ENCODE peak calls at places on chromosomes 5 and 9, in nine cellular contexts. R, Z, C, G, P, I, Q, Y and E are unnamed samples.

GRCh38 chr9:100277166-100277979 is 75.4 kb downstream of the TEX10 start:
- DNase-seq in R (no peak), Z (no peak), C (no peak), G (no peak), P (no peak), I (peak; percentile 55), Q (no peak), Y (peak; percentile 61), E (no peak)

GRCh38 chr9:120791161-120791560 is 2.1 kb downstream of the FBXW2 start:
- DNase-seq in R (no peak), Z (no peak), C (no peak), G (no peak), P (no peak), I (no peak), Q (no peak), Y (no peak), E (no peak)

GRCh38 chr9:87280421-87280820 is 217.2 kb upstream of the DAPK1 start:
- DNase-seq in R (no peak), Z (no peak), C (no peak), G (no peak), P (no peak), I (peak; percentile 91), Q (no peak), Y (peak; percentile 92), E (no peak)

GRCh38 chr5:97877578-97877977 is 694.5 kb upstream of the RIOK2 start:
- DNase-seq in R (no peak), Z (no peak), C (no peak), G (no peak), P (no peak), I (no peak), Q (no peak), Y (no peak), E (no peak)

GRCh38 chr5:43771611-43772031 is 168.6 kb downstream of the NNT start:
- DNase-seq in R (no peak), Z (no peak), C (no peak), G (no peak), P (no peak), I (no peak), Q (no peak), Y (no peak), E (no peak)

GRCh38 chr5:106290841-106291240 is 1379.9 kb downstream of the EFNA5 start:
- DNase-seq in R (no peak), Z (no peak), C (no peak), G (no peak), P (no peak), I (no peak), Q (no peak), Y (peak; percentile 64), E (no peak)

GRCh38 chr5:35069188-35069587 is 21.4 kb upstream of the AGXT2 start:
- DNase-seq in R (no peak), Z (no peak), C (no peak), G (no peak), P (no peak), I (no peak), Q (no peak), Y (no peak), E (no peak)

GRCh38 chr5:1723476-1723875 is 76.2 kb downstream of the MRPL36 start:
- DNase-seq in R (no peak), Z (no peak), C (no peak), G (no peak), P (no peak), I (no peak), Q (no peak), Y (no peak), E (no peak)

GRCh38 chr5:16547200-16547842 is 69.5 kb downstream of the RETREG1 start:
- DNase-seq in R (no peak), Z (no peak), C (no peak), G (no peak), P (no peak), I (peak; percentile 22), Q (no peak), Y (no peak), E (no peak)

GRCh38 chr5:168778536-168778935 is 199.4 kb upstream of the PANK3 start:
- DNase-seq in R (no peak), Z (no peak), C (no peak), G (peak; percentile 30), P (no peak), I (no peak), Q (no peak), Y (no peak), E (no peak)

GRCh38 chr5:168734657-168735344 is 155.6 kb upstream of the PANK3 start:
- DNase-seq in R (peak; percentile 50), Z (peak; percentile 41), C (peak; percentile 66), G (no peak), P (no peak), I (peak; percentile 4), Q (no peak), Y (peak; percentile 11), E (no peak)

GRCh38 chr9:27664136-27664819 is 91.0 kb upstream of the C9orf72 start:
- DNase-seq in R (no peak), Z (no peak), C (no peak), G (no peak), P (peak; percentile 70), I (no peak), Q (no peak), Y (no peak), E (no peak)

GRCh38 chr5:73638344-73639095 is 12.5 kb downstream of the ARHGEF28 start:
- DNase-seq in R (no peak), Z (no peak), C (no peak), G (no peak), P (no peak), I (peak; percentile 59), Q (no peak), Y (peak; percentile 78), E (no peak)

GRCh38 chr9:125240649-125240999 is 519 bp downstream of the HSPA5 start:
- DNase-seq in R (peak; percentile 68), Z (peak; percentile 70), C (no peak), G (no peak), P (no peak), I (no peak), Q (no peak), Y (no peak), E (no peak)

GRCh38 chr5:159094745-159095144 is 5.0 kb downstream of the EBF1 start:
- DNase-seq in R (peak; percentile 82), Z (peak; percentile 78), C (peak; percentile 89), G (peak; percentile 79), P (peak; percentile 66), I (peak; percentile 90), Q (peak; percentile 53), Y (peak; percentile 69), E (no peak)

GRCh38 chr9:126965541-126966428 is 51.2 kb downstream of the RALGPS1 start:
- DNase-seq in R (peak; percentile 55), Z (peak; percentile 59), C (peak; percentile 49), G (peak; percentile 69), P (peak; percentile 43), I (peak; percentile 53), Q (peak; percentile 48), Y (peak; percentile 61), E (peak; percentile 25)

GRCh38 chr5:10351199-10351881 is 2.2 kb upstream of the MARCHF6 start:
- DNase-seq in R (no peak), Z (no peak), C (peak; percentile 56), G (peak; percentile 53), P (no peak), I (peak; percentile 90), Q (no peak), Y (peak; percentile 91), E (no peak)

GRCh38 chr9:116855881-116856662 is 169.0 kb downstream of the TRIM32 start:
- DNase-seq in R (no peak), Z (no peak), C (no peak), G (peak; percentile 55), P (no peak), I (no peak), Q (no peak), Y (no peak), E (no peak)

GRCh38 chr9:18743421-18743820 is 269.5 kb downstream of the ADAMTSL1 start:
- DNase-seq in R (no peak), Z (no peak), C (no peak), G (no peak), P (no peak), I (no peak), Q (no peak), Y (no peak), E (no peak)

GRCh38 chr5:45454114-45454513 is 242.1 kb downstream of the HCN1 start:
- DNase-seq in R (no peak), Z (no peak), C (peak; percentile 32), G (peak; percentile 69), P (peak; percentile 47), I (peak; percentile 1), Q (no peak), Y (peak; percentile 20), E (no peak)

GRCh38 chr5:25858019-25858418 is 1180.4 kb downstream of the CDH9 start:
- DNase-seq in R (no peak), Z (no peak), C (no peak), G (no peak), P (peak; percentile 14), I (no peak), Q (no peak), Y (no peak), E (no peak)
- TF ChIP-seq CTCF in R (no peak), Z (no peak), C (no peak), G (no peak), P (no peak), I (no peak), Q (no peak), Y (no peak), E (no peak)

DNA sequence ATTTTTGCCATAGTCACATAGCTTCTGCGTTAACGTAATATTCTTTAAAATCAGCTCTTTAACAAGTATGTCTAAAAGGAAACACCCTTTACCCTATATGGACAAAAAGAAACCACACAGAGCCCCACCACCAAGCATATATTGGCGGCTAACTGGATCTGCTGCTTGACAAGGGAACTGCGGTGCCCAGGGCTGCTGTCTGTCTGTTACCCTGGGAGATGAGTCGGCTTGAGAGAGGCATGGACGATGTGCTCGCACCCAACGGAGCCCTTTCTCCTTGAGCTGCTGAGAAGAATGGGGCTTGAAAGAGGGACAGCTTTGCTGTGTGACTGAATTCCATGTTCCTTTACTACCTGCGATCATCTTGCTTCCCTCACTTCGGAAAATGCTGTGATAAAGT is 158.6 kb upstream of the SHB start:
- DNase-seq in R (no peak), Z (no peak), C (no peak), G (no peak), P (peak; percentile 12), I (peak; percentile 20), Q (no peak), Y (peak; percentile 4), E (no peak)
- H3K27ac ChIP-seq in R (no peak overlapping the region), Z (no peak overlapping the region), C (no peak overlapping the region), G (no peak overlapping the region), P (peak overlapping the region; percentile 59), I (no peak overlapping the region), Q (no peak overlapping the region), Y (no peak overlapping the region), E (peak overlapping the region; percentile 26)

GRCh38 chr9:91253488-91253887 is 108.2 kb downstream of the AUH start:
- DNase-seq in R (peak; percentile 58), Z (no peak), C (no peak), G (no peak), P (no peak), I (peak; percentile 28), Q (no peak), Y (peak; percentile 31), E (no peak)
- TF ChIP-seq CTCF in R (no peak), Z (no peak), C (no peak), G (no peak), P (no peak), I (peak; percentile 29), Q (no peak), Y (no peak), E (no peak)

DNA sequence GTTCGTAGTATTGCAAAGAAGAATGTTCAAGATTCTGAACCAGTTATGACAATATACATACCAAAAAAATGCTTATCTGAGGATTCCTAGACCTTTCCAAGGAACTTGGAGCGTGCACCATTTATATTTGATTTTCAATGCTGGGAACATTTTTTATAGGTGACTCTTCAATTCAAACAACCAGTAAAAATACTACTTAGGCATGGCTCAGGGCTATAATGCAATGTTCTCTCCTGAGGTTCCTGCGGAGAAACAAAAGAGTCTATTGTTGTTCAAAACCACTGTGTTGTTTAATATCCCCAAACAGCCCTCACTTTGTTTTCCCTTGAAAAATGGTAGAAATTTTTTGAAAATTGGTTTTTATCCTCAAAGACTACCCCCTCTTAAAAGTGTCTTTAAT is 335.7 kb upstream of the IZUMO3 start:
- DNase-seq in R (no peak), Z (no peak), C (no peak), G (no peak), P (no peak), I (no peak), Q (no peak), Y (no peak), E (no peak)
- H3K27ac ChIP-seq in R (no peak overlapping the region), Z (no peak overlapping the region), C (no peak overlapping the region), G (no peak overlapping the region), P (no peak overlapping the region), I (no peak overlapping the region), Q (no peak overlapping the region), Y (no peak overlapping the region), E (no peak overlapping the region)